ENCODE peak calls at places on chromosomes 7 and 10, in nine cellular contexts. A, C, P, J, Q, R, V, U and W are unnamed samples. For H3K4me1, the result is how much of the 10 kb centered on the place peaks cover.

GRCh38 chr7:143497008-143497795 is 19.5 kb downstream of the TAS2R41 start:
- DNase-seq in A (no peak), C (no peak), P (no peak), J (no peak), Q (no peak), R (no peak), V (no peak), U (no peak), W (no peak)

GRCh38 chr7:134834689-134835462 is 55.4 kb downstream of the CALD1 start:
- DNase-seq in A (no peak), C (peak), P (peak), J (no peak), Q (peak), R (no peak), V (no peak), U (no peak), W (no peak)

GRCh38 chr7:151790826-151791379 is 86.0 kb downstream of the PRKAG2 start:
- DNase-seq in A (peak), C (no peak), P (no peak), J (peak), Q (no peak), R (no peak), V (no peak), U (no peak), W (no peak)

GRCh38 chr10:99945286-99945685 is 64.5 kb downstream of the DNMBP start:
- DNase-seq in A (no peak), C (no peak), P (peak), J (no peak), Q (no peak), R (no peak), V (no peak), U (no peak), W (no peak)

GRCh38 chr7:138359891-138360582 is 100.0 kb upstream of the TRIM24 start:
- DNase-seq in A (no peak), C (no peak), P (no peak), J (no peak), Q (no peak), R (no peak), V (no peak), U (no peak), W (no peak)

GRCh38 chr10:108775911-108776475 is 1147.3 kb downstream of the XPNPEP1 start:
- DNase-seq in A (no peak), C (no peak), P (peak), J (no peak), Q (no peak), R (no peak), V (no peak), U (no peak), W (no peak)

GRCh38 chr10:131166486-131166885 is 145.0 kb downstream of the TCERG1L start:
- DNase-seq in A (no peak), C (no peak), P (no peak), J (peak), Q (no peak), R (no peak), V (no peak), U (no peak), W (no peak)

GRCh38 chr7:130356760-130357611 is 12.4 kb downstream of the CPA5 start:
- DNase-seq in A (peak), C (no peak), P (peak), J (no peak), Q (peak), R (peak), V (no peak), U (no peak), W (peak)

GRCh38 chr7:74379938-74380337 is 73.8 kb upstream of the GTF2IRD1 start:
- DNase-seq in A (no peak), C (no peak), P (no peak), J (no peak), Q (peak), R (no peak), V (no peak), U (no peak), W (no peak)

GRCh38 chr7:69625798-69626197 is 27.5 kb downstream of the AUTS2 start:
- DNase-seq in A (no peak), C (no peak), P (no peak), J (no peak), Q (no peak), R (no peak), V (no peak), U (no peak), W (no peak)

GRCh38 chr7:22173884-22174573 is 182.9 kb downstream of the RAPGEF5 start:
- DNase-seq in A (no peak), C (no peak), P (no peak), J (no peak), Q (peak), R (no peak), V (no peak), U (no peak), W (no peak)

GRCh38 chr7:151845412-151846205 is 31.3 kb downstream of the PRKAG2 start:
- DNase-seq in A (peak), C (no peak), P (no peak), J (peak), Q (no peak), R (no peak), V (no peak), U (no peak), W (no peak)

GRCh38 chr7:128781126-128781525 is 5.5 kb upstream of the OPN1SW start:
- DNase-seq in A (peak), C (peak), P (peak), J (no peak), Q (no peak), R (no peak), V (no peak), U (no peak), W (no peak)

GRCh38 chr10:110802090-110802489 is 69.6 kb upstream of the PDCD4 start:
- DNase-seq in A (no peak), C (no peak), P (peak), J (no peak), Q (no peak), R (no peak), V (no peak), U (no peak), W (no peak)

GRCh38 chr10:69960606-69961167 is 92.0 kb upstream of the MACROH2A2 start:
- DNase-seq in A (no peak), C (no peak), P (no peak), J (no peak), Q (no peak), R (no peak), V (no peak), U (no peak), W (no peak)

GRCh38 chr10:86109421-86109820 is 257.2 kb downstream of the GRID1 start:
- DNase-seq in A (no peak), C (no peak), P (no peak), J (no peak), Q (no peak), R (no peak), V (no peak), U (no peak), W (no peak)

GRCh38 chr10:57621466-57621865 is 646.2 kb downstream of the IPMK start:
- DNase-seq in A (no peak), C (no peak), P (no peak), J (no peak), Q (no peak), R (no peak), V (no peak), U (no peak), W (no peak)

GRCh38 chr7:47071866-47072265 is 510.0 kb downstream of the TNS3 start:
- DNase-seq in A (no peak), C (no peak), P (no peak), J (no peak), Q (no peak), R (no peak), V (no peak), U (no peak), W (no peak)

GRCh38 chr10:125101581-125101980 is 58.8 kb downstream of the CTBP2 start:
- DNase-seq in A (peak), C (no peak), P (no peak), J (peak), Q (no peak), R (no peak), V (no peak), U (no peak), W (no peak)
- H3K4me1 ChIP-seq in A (half or more), C (under half), P (under half), J (under half), Q (under half), R (under half), V (under half), U (under half), W (under half)

GRCh38 chr10:52472406-52473146 is 158.5 kb downstream of the DKK1 start:
- DNase-seq in A (no peak), C (no peak), P (no peak), J (no peak), Q (no peak), R (no peak), V (no peak), U (no peak), W (no peak)
- H3K4me1 ChIP-seq in A (under half), C (under half), P (under half), J (under half), Q (under half), R (under half), V (under half), U (under half), W (under half)

DNA sequence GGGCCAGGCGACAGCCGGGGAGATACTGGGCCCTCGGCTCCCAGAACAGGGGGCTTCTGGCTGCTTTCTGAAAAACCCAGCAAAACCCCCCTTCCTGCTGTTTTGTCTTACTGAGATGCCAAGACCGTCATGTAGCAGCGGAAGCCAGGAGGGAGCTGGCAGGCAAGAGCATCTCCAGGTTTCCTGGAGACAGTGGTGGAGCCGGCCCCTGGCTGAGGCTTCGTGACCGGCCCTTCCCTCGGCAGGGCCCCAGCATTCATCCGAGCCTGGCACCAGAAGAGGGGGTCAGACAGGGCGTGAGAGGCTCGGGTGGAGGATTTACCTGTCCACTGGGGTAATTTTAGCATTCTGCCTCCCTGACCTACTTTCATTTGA is 9.5 kb downstream of the PFKFB3 start:
- DNase-seq in A (peak), C (no peak), P (no peak), J (no peak), Q (no peak), R (no peak), V (no peak), U (no peak), W (no peak)
- H3K4me1 ChIP-seq in A (under half), C (under half), P (under half), J (under half), Q (under half), R (under half), V (under half), U (under half), W (under half)

DNA sequence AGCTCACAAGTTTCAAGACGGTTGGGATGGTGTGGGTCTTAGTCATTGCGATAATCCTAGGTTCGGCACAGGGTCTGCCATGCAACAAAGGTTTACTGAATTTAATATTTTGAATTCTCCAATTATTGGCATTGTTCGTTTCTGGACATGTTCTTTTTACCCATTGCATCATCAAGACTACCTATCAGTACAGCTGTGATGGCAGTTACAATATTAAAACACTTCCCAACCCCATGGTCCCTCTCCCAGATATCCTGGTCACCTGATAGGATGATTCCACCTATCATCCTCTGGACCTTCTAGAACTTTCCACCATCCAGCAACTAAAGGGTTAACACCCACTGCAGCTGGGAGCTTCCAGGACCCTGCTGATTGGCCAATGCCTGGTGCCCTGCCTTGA is 377.8 kb upstream of the PRKCQ start:
- DNase-seq in A (no peak), C (no peak), P (no peak), J (no peak), Q (no peak), R (no peak), V (no peak), U (no peak), W (no peak)
- H3K4me1 ChIP-seq in A (under half), C (under half), P (under half), J (under half), Q (under half), R (under half), V (under half), U (under half), W (under half)

GRCh38 chr10:125030567-125031197 is 88.8 kb downstream of the ZRANB1 start:
- DNase-seq in A (peak), C (no peak), P (no peak), J (peak), Q (no peak), R (no peak), V (no peak), U (no peak), W (no peak)
- H3K4me1 ChIP-seq in A (half or more), C (under half), P (under half), J (under half), Q (under half), R (under half), V (under half), U (under half), W (under half)

DNA sequence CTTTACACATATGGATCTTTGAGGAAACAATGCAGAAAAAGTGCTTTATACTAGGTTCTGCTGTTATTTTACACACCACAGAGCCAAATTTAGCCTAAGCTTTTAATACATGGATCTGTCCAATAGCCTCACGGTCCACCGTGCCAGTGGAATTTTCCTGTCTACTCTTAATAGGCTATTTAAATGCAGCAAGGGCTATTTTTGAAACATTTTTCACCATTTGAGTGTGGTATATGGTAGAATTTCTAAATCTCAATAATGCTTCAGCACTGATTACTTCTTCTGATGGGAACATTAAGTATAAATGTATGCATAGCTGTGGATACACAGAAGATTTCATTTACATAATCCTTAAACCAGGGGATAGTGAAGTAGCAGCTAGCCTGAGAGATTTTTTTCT is 45.6 kb downstream of the AMPH start:
- DNase-seq in A (no peak), C (no peak), P (peak), J (no peak), Q (no peak), R (no peak), V (no peak), U (no peak), W (no peak)
- H3K4me1 ChIP-seq in A (under half), C (under half), P (under half), J (under half), Q (under half), R (under half), V (under half), U (under half), W (under half)

GRCh38 chr7:16753932-16754571 is 497 bp downstream of the TSPAN13 start:
- DNase-seq in A (peak), C (peak), P (peak), J (peak), Q (peak), R (peak), V (no peak), U (no peak), W (peak)
- H3K4me1 ChIP-seq in A (under half), C (under half), P (under half), J (under half), Q (under half), R (under half), V (under half), U (under half), W (under half)

GRCh38 chr10:23419657-23420319 is 19.1 kb upstream of the OTUD1 start:
- DNase-seq in A (no peak), C (no peak), P (no peak), J (no peak), Q (no peak), R (no peak), V (no peak), U (no peak), W (no peak)

GRCh38 chr10:23418051-23418681 is 20.7 kb upstream of the OTUD1 start:
- DNase-seq in A (no peak), C (no peak), P (no peak), J (no peak), Q (no peak), R (no peak), V (no peak), U (no peak), W (no peak)

GRCh38 chr10:23413629-23414089 is 25.2 kb upstream of the OTUD1 start:
- DNase-seq in A (no peak), C (no peak), P (no peak), J (no peak), Q (no peak), R (no peak), V (no peak), U (no peak), W (no peak)

GRCh38 chr10:23419201-23419600 is 19.7 kb upstream of the OTUD1 start:
- DNase-seq in A (no peak), C (no peak), P (no peak), J (no peak), Q (no peak), R (no peak), V (no peak), U (no peak), W (no peak)

DNA sequence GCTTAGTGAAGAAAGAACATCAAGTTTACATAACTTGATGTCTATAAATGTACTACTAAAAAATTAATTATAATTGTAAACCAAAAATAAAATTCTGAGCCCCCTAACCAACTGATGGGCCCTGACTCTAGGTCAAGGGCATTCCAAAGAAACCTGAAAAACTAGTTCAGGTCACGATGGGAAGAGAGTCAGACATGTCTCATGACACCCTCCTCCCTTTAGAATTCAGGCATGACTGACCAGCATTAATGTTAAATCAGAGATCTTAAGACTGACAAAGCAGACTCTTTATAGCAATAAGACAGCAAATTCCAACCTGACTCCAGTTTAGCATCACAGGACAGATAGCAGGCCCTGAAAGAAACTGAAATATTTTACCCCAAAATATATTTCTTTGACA is 21.6 kb upstream of the OTUD1 start:
- DNase-seq in A (no peak), C (no peak), P (no peak), J (no peak), Q (no peak), R (no peak), V (no peak), U (no peak), W (no peak)
- H3K4me1 ChIP-seq in A (under half), C (under half), P (under half), J (under half), Q (under half), R (under half), V (under half), U (under half), W (under half)